ENCODE peak calls at places on chromosome 9, in nine cellular contexts. Y, K, I, J, T, G, F, M and A are unnamed samples.

GRCh38 chr9:22008662-22009562 is at the start of gene CDKN2B:
- DNase-seq in I (peak), F (peak), G (peak), J (peak), K (peak), Y (peak), T (peak), M (peak), A (peak)

GRCh38 chr9:35960029-35960655 is 2.2 kb upstream of the OR2S2 start:
- DNase-seq in F (no peak), I (peak), Y (no peak), T (peak), M (no peak), G (no peak), J (peak), K (no peak), A (peak)

GRCh38 chr9:14146201-14146890 is 167.6 kb downstream of the NFIB start:
- DNase-seq in Y (no peak), M (no peak), K (no peak), G (no peak), J (no peak), T (peak), I (no peak), F (no peak), A (no peak)

GRCh38 chr9:111926421-111926875 is 29.8 kb downstream of the UGCG start:
- DNase-seq in M (no peak), Y (peak), G (no peak), I (no peak), K (peak), J (peak), F (peak), T (no peak), A (peak)

GRCh38 chr9:74309654-74310053 is 187.5 kb upstream of the RORB start:
- DNase-seq in Y (no peak), J (no peak), G (no peak), T (no peak), F (no peak), I (no peak), K (no peak), M (no peak), A (no peak)

GRCh38 chr9:76177924-76178323 is 216.3 kb downstream of the RFK start:
- DNase-seq in F (no peak), K (no peak), G (no peak), Y (no peak), M (no peak), T (no peak), J (no peak), I (no peak), A (no peak)

GRCh38 chr9:33189331-33189731 is 22.2 kb upstream of the B4GALT1 start:
- DNase-seq in G (no peak), F (no peak), T (no peak), Y (no peak), K (no peak), M (no peak), J (no peak), I (no peak), A (no peak)

GRCh38 chr9:133563286-133564213 is 29.0 kb downstream of the ADAMTSL2 start:
- DNase-seq in I (peak), G (no peak), K (no peak), T (peak), Y (no peak), F (no peak), J (peak), M (no peak), A (no peak)

GRCh38 chr9:98356326-98356725 is 100.9 kb upstream of the TBC1D2 start:
- DNase-seq in K (no peak), T (peak), G (no peak), M (no peak), J (no peak), F (no peak), I (no peak), Y (no peak), A (no peak)

GRCh38 chr9:114302727-114303126 is 20.2 kb upstream of the ORM1 start:
- DNase-seq in K (no peak), G (no peak), Y (no peak), F (no peak), J (no peak), T (peak), I (peak), M (no peak), A (no peak)

GRCh38 chr9:77598510-77598909 is 49.6 kb downstream of the GNA14 start:
- DNase-seq in K (peak), F (no peak), I (peak), G (peak), Y (no peak), J (peak), M (no peak), T (peak), A (peak)

GRCh38 chr9:4490705-4491620 is 695 bp downstream of the SLC1A1 start:
- DNase-seq in K (peak), T (no peak), M (no peak), I (peak), F (no peak), G (no peak), Y (no peak), J (peak), A (no peak)

GRCh38 chr9:137973829-137974416 is 96.3 kb downstream of the CACNA1B start:
- DNase-seq in J (no peak), K (no peak), F (no peak), Y (no peak), M (no peak), I (no peak), T (no peak), G (no peak), A (no peak)

GRCh38 chr9:4784403-4784802 is 8.3 kb upstream of the RCL1 start:
- DNase-seq in Y (no peak), G (no peak), J (no peak), I (no peak), T (no peak), F (no peak), M (no peak), K (no peak), A (no peak)

GRCh38 chr9:25353783-25354182 is 324.5 kb downstream of the TUSC1 start:
- DNase-seq in T (no peak), M (no peak), J (no peak), I (no peak), K (no peak), Y (no peak), F (no peak), G (no peak), A (peak)

GRCh38 chr9:84947412-84947972 is 278.0 kb downstream of the NTRK2 start:
- DNase-seq in I (peak), F (no peak), G (no peak), T (no peak), J (no peak), M (no peak), K (no peak), Y (no peak), A (no peak)

GRCh38 chr9:136342191-136343120 is 15.1 kb downstream of the GPSM1 start:
- DNase-seq in F (peak), G (peak), Y (peak), M (peak), T (peak), K (peak), I (peak), J (peak), A (peak)

GRCh38 chr9:89375181-89375760 is 57.0 kb downstream of the SECISBP2 start:
- DNase-seq in M (no peak), Y (no peak), J (peak), K (no peak), F (peak), T (no peak), I (no peak), G (peak), A (peak)

GRCh38 chr9:135959814-135960213 is 1.4 kb downstream of the UBAC1 start:
- DNase-seq in F (no peak), G (no peak), J (peak), Y (no peak), K (no peak), T (peak), M (no peak), I (no peak), A (no peak)

GRCh38 chr9:102855646-102856045 is 139.5 kb upstream of the CYLC2 start:
- DNase-seq in M (no peak), T (no peak), F (no peak), G (no peak), J (no peak), I (no peak), K (no peak), Y (no peak), A (no peak)

GRCh38 chr9:7209051-7209450 is 451.3 kb downstream of the KDM4C start:
- DNase-seq in K (no peak), Y (no peak), G (no peak), J (no peak), F (no peak), T (no peak), M (no peak), I (no peak), A (no peak)

GRCh38 chr9:20363233-20363632 is 259.1 kb downstream of the MLLT3 start:
- DNase-seq in F (no peak), G (no peak), K (no peak), T (no peak), J (no peak), M (no peak), Y (no peak), I (no peak), A (no peak)